ENCODE peak calls at places on chromosomes 13 and 19, in nine cellular contexts. One of them, this sample, is unnamed.

GRCh38 chr13:91347996-91348905 is 764 bp downstream of the MIR17HG start:
- DNase-seq in upper lobe of right lung: peak; percentile 83
- DNase-seq in endodermal cell: peak; percentile 56
- DNase-seq in body of pancreas: peak; percentile 45
- DNase-seq in heart left ventricle: peak; percentile 61
- DNase-seq in cardiac muscle cell: peak; percentile 91
- DNase-seq in IMR-90: no peak
- DNase-seq in spleen: peak; percentile 94
- DNase-seq in endothelial cell of umbilical vein: peak; percentile 23
- DNase-seq in this sample: peak; percentile 68

GRCh38 chr13:22102237-22102636 is 431.4 kb downstream of the FGF9 start:
- DNase-seq in upper lobe of right lung: no peak
- DNase-seq in endodermal cell: no peak
- DNase-seq in body of pancreas: no peak
- DNase-seq in heart left ventricle: no peak
- DNase-seq in cardiac muscle cell: no peak
- DNase-seq in IMR-90: no peak
- DNase-seq in spleen: no peak
- DNase-seq in endothelial cell of umbilical vein: no peak
- DNase-seq in this sample: no peak

GRCh38 chr13:36038785-36039415 is 92.3 kb downstream of the DCLK1 start:
- DNase-seq in upper lobe of right lung: no peak
- DNase-seq in endodermal cell: no peak
- DNase-seq in body of pancreas: no peak
- DNase-seq in heart left ventricle: no peak
- DNase-seq in cardiac muscle cell: no peak
- DNase-seq in IMR-90: no peak
- DNase-seq in spleen: no peak
- DNase-seq in endothelial cell of umbilical vein: no peak
- DNase-seq in this sample: no peak

GRCh38 chr13:37226966-37227365 is 121.5 kb upstream of the CSNK1A1L start:
- DNase-seq in upper lobe of right lung: no peak
- DNase-seq in endodermal cell: no peak
- DNase-seq in body of pancreas: no peak
- DNase-seq in heart left ventricle: no peak
- DNase-seq in cardiac muscle cell: no peak
- DNase-seq in IMR-90: peak; percentile 75
- DNase-seq in spleen: no peak
- DNase-seq in endothelial cell of umbilical vein: no peak
- DNase-seq in this sample: no peak

GRCh38 chr13:23794267-23795161 is 94.7 kb downstream of the MIPEP start:
- DNase-seq in upper lobe of right lung: no peak
- DNase-seq in endodermal cell: no peak
- DNase-seq in body of pancreas: no peak
- DNase-seq in heart left ventricle: no peak
- DNase-seq in cardiac muscle cell: no peak
- DNase-seq in IMR-90: peak; percentile 85
- DNase-seq in spleen: no peak
- DNase-seq in endothelial cell of umbilical vein: peak; percentile 91
- DNase-seq in this sample: no peak

GRCh38 chr13:29887030-29887557 is 36.7 kb upstream of the UBL3 start:
- DNase-seq in upper lobe of right lung: no peak
- DNase-seq in endodermal cell: no peak
- DNase-seq in body of pancreas: no peak
- DNase-seq in heart left ventricle: no peak
- DNase-seq in cardiac muscle cell: no peak
- DNase-seq in IMR-90: peak; percentile 19
- DNase-seq in spleen: no peak
- DNase-seq in endothelial cell of umbilical vein: no peak
- DNase-seq in this sample: no peak

GRCh38 chr19:47107953-47108746 is 5.4 kb downstream of the ZC3H4 start:
- DNase-seq in upper lobe of right lung: no peak
- DNase-seq in endodermal cell: peak; percentile 51
- DNase-seq in body of pancreas: no peak
- DNase-seq in heart left ventricle: no peak
- DNase-seq in cardiac muscle cell: no peak
- DNase-seq in IMR-90: peak; percentile 29
- DNase-seq in spleen: peak; percentile 42
- DNase-seq in endothelial cell of umbilical vein: peak; percentile 18
- DNase-seq in this sample: no peak

GRCh38 chr19:49860716-49861100 is 6.7 kb downstream of the PNKP start:
- DNase-seq in upper lobe of right lung: no peak
- DNase-seq in endodermal cell: no peak
- DNase-seq in body of pancreas: no peak
- DNase-seq in heart left ventricle: no peak
- DNase-seq in cardiac muscle cell: no peak
- DNase-seq in IMR-90: no peak
- DNase-seq in spleen: no peak
- DNase-seq in endothelial cell of umbilical vein: no peak
- DNase-seq in this sample: peak; percentile 16

GRCh38 chr19:1855828-1856255 is 7.5 kb downstream of the KLF16 start:
- DNase-seq in upper lobe of right lung: no peak
- DNase-seq in endodermal cell: peak; percentile 65
- DNase-seq in body of pancreas: no peak
- DNase-seq in heart left ventricle: no peak
- DNase-seq in cardiac muscle cell: no peak
- DNase-seq in IMR-90: peak; percentile 23
- DNase-seq in spleen: peak; percentile 87
- DNase-seq in endothelial cell of umbilical vein: no peak
- DNase-seq in this sample: no peak

GRCh38 chr19:1854032-1854541 is 5.8 kb upstream of the REXO1 start:
- DNase-seq in upper lobe of right lung: no peak
- DNase-seq in endodermal cell: no peak
- DNase-seq in body of pancreas: no peak
- DNase-seq in heart left ventricle: no peak
- DNase-seq in cardiac muscle cell: no peak
- DNase-seq in IMR-90: no peak
- DNase-seq in spleen: peak; percentile 81
- DNase-seq in endothelial cell of umbilical vein: no peak
- DNase-seq in this sample: no peak

GRCh38 chr19:1853295-1854031 is 5.2 kb upstream of the REXO1 start:
- DNase-seq in upper lobe of right lung: peak; percentile 91
- DNase-seq in endodermal cell: peak; percentile 96
- DNase-seq in body of pancreas: peak; percentile 88
- DNase-seq in heart left ventricle: peak; percentile 80
- DNase-seq in cardiac muscle cell: peak; percentile 76
- DNase-seq in IMR-90: peak; percentile 68
- DNase-seq in spleen: peak; percentile 95
- DNase-seq in endothelial cell of umbilical vein: peak; percentile 79
- DNase-seq in this sample: peak; percentile 88

GRCh38 chr19:1855040-1855827 is 7.0 kb upstream of the REXO1 start:
- DNase-seq in upper lobe of right lung: peak; percentile 94
- DNase-seq in endodermal cell: peak; percentile 99
- DNase-seq in body of pancreas: peak; percentile 67
- DNase-seq in heart left ventricle: peak; percentile 94
- DNase-seq in cardiac muscle cell: peak; percentile 90
- DNase-seq in IMR-90: peak; percentile 85
- DNase-seq in spleen: peak; percentile 99
- DNase-seq in endothelial cell of umbilical vein: peak; percentile 84
- DNase-seq in this sample: peak; percentile 86

DNA sequence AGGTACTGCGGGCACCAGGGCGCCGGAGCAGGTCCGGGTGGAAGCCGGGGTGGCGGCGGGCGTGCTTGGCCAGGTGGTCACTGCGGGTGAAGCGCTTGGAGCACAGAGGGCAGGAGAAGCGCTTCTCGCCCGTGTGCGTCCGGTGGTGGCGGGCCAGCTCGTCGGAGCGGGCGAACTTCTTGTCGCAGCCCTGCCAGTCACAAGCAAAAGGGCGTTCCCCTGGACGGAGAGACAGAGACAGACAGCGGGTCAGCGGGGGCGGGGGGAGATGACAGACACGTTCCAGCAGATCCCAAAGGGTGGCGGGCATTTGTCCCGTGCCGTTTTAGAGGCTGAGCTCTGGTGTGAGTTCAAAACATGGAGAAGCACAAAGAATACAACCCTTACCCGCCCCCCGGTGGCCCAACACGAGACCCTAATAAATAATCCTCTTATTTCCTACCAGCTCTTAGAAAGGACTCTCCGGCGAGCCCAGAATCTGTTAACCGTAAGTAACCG is 6.3 kb upstream of the REXO1 start:
- DNase-seq in upper lobe of right lung: peak; percentile 76
- DNase-seq in endodermal cell: no peak
- DNase-seq in body of pancreas: no peak
- DNase-seq in heart left ventricle: peak; percentile 73
- DNase-seq in cardiac muscle cell: no peak
- DNase-seq in IMR-90: no peak
- DNase-seq in spleen: peak; percentile 89
- DNase-seq in endothelial cell of umbilical vein: no peak
- DNase-seq in this sample: no peak
- H3K4me1 ChIP-seq in upper lobe of right lung: peaks cover 69% of the 10 kb centered on the region
- H3K4me1 ChIP-seq in endodermal cell: peaks cover 24% of the 10 kb centered on the region
- H3K4me1 ChIP-seq in body of pancreas: peaks cover 56% of the 10 kb centered on the region
- H3K4me1 ChIP-seq in heart left ventricle: peaks cover 31% of the 10 kb centered on the region
- H3K4me1 ChIP-seq in cardiac muscle cell: peaks cover 45% of the 10 kb centered on the region
- H3K4me1 ChIP-seq in IMR-90: peaks cover 41% of the 10 kb centered on the region
- H3K4me1 ChIP-seq in spleen: peaks cover 98% of the 10 kb centered on the region
- H3K4me1 ChIP-seq in endothelial cell of umbilical vein: peaks cover 32% of the 10 kb centered on the region
- H3K4me1 ChIP-seq in this sample: peaks cover 30% of the 10 kb centered on the region

DNA sequence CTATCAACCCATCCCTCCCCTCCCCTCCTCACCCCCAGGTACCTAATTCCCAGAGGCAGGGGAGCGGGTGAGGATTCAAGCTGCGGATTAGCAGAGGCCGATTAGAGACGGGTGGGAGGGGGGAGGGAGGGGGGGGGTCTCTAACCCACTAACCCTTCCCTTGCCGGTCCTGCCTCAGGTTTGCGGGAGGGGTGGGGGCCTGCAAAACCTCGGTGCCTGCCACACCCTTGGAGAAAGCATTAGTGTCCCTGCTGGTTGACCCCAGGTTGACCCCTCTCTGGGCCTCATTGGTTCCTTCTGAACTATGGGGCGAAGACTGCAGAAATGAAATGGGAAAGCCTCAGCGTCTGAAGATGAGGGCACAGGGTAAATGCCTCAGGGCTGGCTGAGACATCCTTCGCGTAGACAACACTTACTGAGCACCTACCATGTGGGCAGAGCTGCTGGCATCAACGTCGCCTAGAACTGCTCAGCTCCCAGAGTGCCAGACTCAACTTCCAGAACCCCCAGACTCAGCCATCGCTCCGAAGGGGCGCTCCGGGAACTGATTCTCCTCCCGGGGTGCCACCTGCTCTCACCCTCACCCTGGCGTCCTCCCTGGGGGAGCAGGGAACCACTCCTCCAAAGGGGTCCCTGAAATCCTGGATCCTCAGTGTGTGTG is 8.5 kb upstream of the NFIC start:
- DNase-seq in upper lobe of right lung: no peak
- DNase-seq in endodermal cell: peak; percentile 78
- DNase-seq in body of pancreas: no peak
- DNase-seq in heart left ventricle: no peak
- DNase-seq in cardiac muscle cell: no peak
- DNase-seq in IMR-90: no peak
- DNase-seq in spleen: peak; percentile 70
- DNase-seq in endothelial cell of umbilical vein: no peak
- DNase-seq in this sample: no peak
- H3K4me3 ChIP-seq in upper lobe of right lung: no peak overlapping the region
- H3K4me3 ChIP-seq in endodermal cell: no peak overlapping the region
- H3K4me3 ChIP-seq in body of pancreas: no peak overlapping the region
- H3K4me3 ChIP-seq in heart left ventricle: peak overlapping the region; percentile 100
- H3K4me3 ChIP-seq in cardiac muscle cell: peak overlapping the region; percentile 53
- H3K4me3 ChIP-seq in IMR-90: no peak overlapping the region
- H3K4me3 ChIP-seq in spleen: peak overlapping the region; percentile 96
- H3K4me3 ChIP-seq in endothelial cell of umbilical vein: no peak overlapping the region
- H3K4me3 ChIP-seq in this sample: peak overlapping the region; percentile 100

DNA sequence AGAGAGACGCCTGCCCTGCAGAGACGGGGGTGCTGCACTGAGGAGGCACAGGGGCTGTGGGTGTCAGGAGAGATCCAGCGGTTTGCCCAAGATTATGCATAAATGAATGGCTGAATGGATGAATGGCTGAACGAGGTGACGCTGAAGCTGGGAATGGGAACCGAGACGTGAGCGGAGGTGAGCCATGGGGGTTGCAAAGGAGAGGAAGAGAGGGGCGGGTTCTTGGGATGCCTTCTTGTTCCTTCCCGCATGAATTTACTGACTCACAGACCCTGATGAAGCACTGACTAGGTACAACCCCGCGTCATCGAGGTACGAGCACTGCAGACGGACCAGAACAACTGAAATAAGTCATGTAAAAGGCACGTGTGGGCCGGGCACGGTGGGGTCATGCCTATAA is 16.7 kb downstream of the DCAF15 start:
- DNase-seq in upper lobe of right lung: no peak
- DNase-seq in endodermal cell: peak; percentile 26
- DNase-seq in body of pancreas: no peak
- DNase-seq in heart left ventricle: no peak
- DNase-seq in cardiac muscle cell: no peak
- DNase-seq in IMR-90: no peak
- DNase-seq in spleen: no peak
- DNase-seq in endothelial cell of umbilical vein: no peak
- DNase-seq in this sample: no peak
- TF ChIP-seq CTCF in upper lobe of right lung: no peak
- TF ChIP-seq CTCF in endodermal cell: no peak
- TF ChIP-seq CTCF in body of pancreas: no peak
- TF ChIP-seq CTCF in heart left ventricle: no peak
- TF ChIP-seq CTCF in cardiac muscle cell: no peak
- TF ChIP-seq CTCF in IMR-90: no peak
- TF ChIP-seq CTCF in spleen: no peak
- TF ChIP-seq CTCF in endothelial cell of umbilical vein: no peak
- TF ChIP-seq CTCF in this sample: no peak

GRCh38 chr19:10895363-10895762 is 24.0 kb downstream of the CARM1 start:
- DNase-seq in upper lobe of right lung: no peak
- DNase-seq in endodermal cell: peak; percentile 46
- DNase-seq in body of pancreas: no peak
- DNase-seq in heart left ventricle: no peak
- DNase-seq in cardiac muscle cell: no peak
- DNase-seq in IMR-90: no peak
- DNase-seq in spleen: no peak
- DNase-seq in endothelial cell of umbilical vein: no peak
- DNase-seq in this sample: no peak

GRCh38 chr19:10895920-10896319 is 24.6 kb downstream of the CARM1 start:
- DNase-seq in upper lobe of right lung: no peak
- DNase-seq in endodermal cell: peak; percentile 85
- DNase-seq in body of pancreas: no peak
- DNase-seq in heart left ventricle: no peak
- DNase-seq in cardiac muscle cell: no peak
- DNase-seq in IMR-90: no peak
- DNase-seq in spleen: no peak
- DNase-seq in endothelial cell of umbilical vein: no peak
- DNase-seq in this sample: no peak

GRCh38 chr19:10892256-10892655 is 20.9 kb downstream of the CARM1 start:
- DNase-seq in upper lobe of right lung: no peak
- DNase-seq in endodermal cell: no peak
- DNase-seq in body of pancreas: no peak
- DNase-seq in heart left ventricle: no peak
- DNase-seq in cardiac muscle cell: no peak
- DNase-seq in IMR-90: no peak
- DNase-seq in spleen: no peak
- DNase-seq in endothelial cell of umbilical vein: no peak
- DNase-seq in this sample: no peak

GRCh38 chr19:10896851-10897526 is 25.6 kb downstream of the CARM1 start:
- DNase-seq in upper lobe of right lung: no peak
- DNase-seq in endodermal cell: peak; percentile 31
- DNase-seq in body of pancreas: no peak
- DNase-seq in heart left ventricle: no peak
- DNase-seq in cardiac muscle cell: no peak
- DNase-seq in IMR-90: peak; percentile 69
- DNase-seq in spleen: no peak
- DNase-seq in endothelial cell of umbilical vein: no peak
- DNase-seq in this sample: no peak

DNA sequence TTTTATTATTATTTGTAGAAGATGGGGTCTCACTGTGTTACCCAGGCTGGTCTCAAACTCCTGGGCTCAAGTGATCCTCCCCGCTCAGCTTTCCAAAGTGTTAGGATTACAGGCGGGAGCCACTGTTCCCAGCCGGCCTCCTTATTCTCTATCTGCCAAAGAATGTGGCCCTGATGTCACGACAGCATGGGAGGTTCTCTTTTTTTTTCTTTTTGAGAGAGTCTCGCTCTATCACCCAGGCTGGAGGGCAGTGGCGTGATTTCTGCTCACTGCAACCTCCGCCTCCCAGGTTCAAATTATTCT is 23.5 kb downstream of the CARM1 start:
- DNase-seq in upper lobe of right lung: no peak
- DNase-seq in endodermal cell: peak; percentile 52
- DNase-seq in body of pancreas: no peak
- DNase-seq in heart left ventricle: no peak
- DNase-seq in cardiac muscle cell: no peak
- DNase-seq in IMR-90: no peak
- DNase-seq in spleen: no peak
- DNase-seq in endothelial cell of umbilical vein: no peak
- DNase-seq in this sample: no peak
- H3K4me1 ChIP-seq in upper lobe of right lung: peaks cover 8% of the 10 kb centered on the region
- H3K4me1 ChIP-seq in endodermal cell: no peaks in the 10 kb centered on the region
- H3K4me1 ChIP-seq in body of pancreas: peaks cover 45% of the 10 kb centered on the region
- H3K4me1 ChIP-seq in heart left ventricle: peaks cover 22% of the 10 kb centered on the region
- H3K4me1 ChIP-seq in cardiac muscle cell: peaks cover 15% of the 10 kb centered on the region
- H3K4me1 ChIP-seq in IMR-90: peaks cover 16% of the 10 kb centered on the region
- H3K4me1 ChIP-seq in spleen: peaks cover 19% of the 10 kb centered on the region
- H3K4me1 ChIP-seq in endothelial cell of umbilical vein: no peaks in the 10 kb centered on the region
- H3K4me1 ChIP-seq in this sample: peaks cover 4% of the 10 kb centered on the region